ENCODE peak calls at places on chromosomes 12 and 14, in six cellular contexts. One of them, this sample, is unnamed.

GRCh38 chr12:110105961-110106540 is 18.1 kb upstream of the IFT81 start:
- DNase-seq in cardiac fibroblast: peak
- DNase-seq in skeletal muscle cell: no peak
- DNase-seq in nephron progenitor cell: peak
- DNase-seq in NCI-H2171 treated with DMSO at 0.1 percent for 48 hours: no peak
- DNase-seq in endothelial cell of umbilical vein: no peak
- DNase-seq in this sample: no peak

GRCh38 chr12:109758406-109759075 is 44.9 kb downstream of the FAM222A start:
- DNase-seq in cardiac fibroblast: no peak
- DNase-seq in skeletal muscle cell: no peak
- DNase-seq in nephron progenitor cell: peak
- DNase-seq in NCI-H2171 treated with DMSO at 0.1 percent for 48 hours: peak
- DNase-seq in endothelial cell of umbilical vein: no peak
- DNase-seq in this sample: no peak

GRCh38 chr12:130780325-130780724 is 58.7 kb downstream of the STX2 start:
- DNase-seq in cardiac fibroblast: no peak
- DNase-seq in skeletal muscle cell: no peak
- DNase-seq in nephron progenitor cell: no peak
- DNase-seq in NCI-H2171 treated with DMSO at 0.1 percent for 48 hours: no peak
- DNase-seq in endothelial cell of umbilical vein: no peak
- DNase-seq in this sample: no peak

GRCh38 chr12:106415134-106415533 is 57.6 kb downstream of the POLR3B start:
- DNase-seq in cardiac fibroblast: peak
- DNase-seq in skeletal muscle cell: peak
- DNase-seq in nephron progenitor cell: no peak
- DNase-seq in NCI-H2171 treated with DMSO at 0.1 percent for 48 hours: no peak
- DNase-seq in endothelial cell of umbilical vein: no peak
- DNase-seq in this sample: peak

GRCh38 chr12:79531547-79531946 is 159.2 kb downstream of the PAWR start:
- DNase-seq in cardiac fibroblast: peak
- DNase-seq in skeletal muscle cell: no peak
- DNase-seq in nephron progenitor cell: no peak
- DNase-seq in NCI-H2171 treated with DMSO at 0.1 percent for 48 hours: no peak
- DNase-seq in endothelial cell of umbilical vein: no peak
- DNase-seq in this sample: no peak

GRCh38 chr12:65756956-65757511 is 67.2 kb upstream of the HMGA2 start:
- DNase-seq in cardiac fibroblast: no peak
- DNase-seq in skeletal muscle cell: no peak
- DNase-seq in nephron progenitor cell: no peak
- DNase-seq in NCI-H2171 treated with DMSO at 0.1 percent for 48 hours: no peak
- DNase-seq in endothelial cell of umbilical vein: no peak
- DNase-seq in this sample: no peak

GRCh38 chr12:89494411-89495231 is 30.0 kb downstream of the GALNT4 start:
- DNase-seq in cardiac fibroblast: no peak
- DNase-seq in skeletal muscle cell: no peak
- DNase-seq in nephron progenitor cell: no peak
- DNase-seq in NCI-H2171 treated with DMSO at 0.1 percent for 48 hours: no peak
- DNase-seq in endothelial cell of umbilical vein: no peak
- DNase-seq in this sample: no peak

GRCh38 chr14:95871531-95871930 is 5.1 kb upstream of the TUNAR start:
- DNase-seq in cardiac fibroblast: no peak
- DNase-seq in skeletal muscle cell: no peak
- DNase-seq in nephron progenitor cell: no peak
- DNase-seq in NCI-H2171 treated with DMSO at 0.1 percent for 48 hours: no peak
- DNase-seq in endothelial cell of umbilical vein: no peak
- DNase-seq in this sample: no peak

GRCh38 chr12:63978519-63978918 is 134.0 kb downstream of the SRGAP1 start:
- DNase-seq in cardiac fibroblast: peak
- DNase-seq in skeletal muscle cell: peak
- DNase-seq in nephron progenitor cell: no peak
- DNase-seq in NCI-H2171 treated with DMSO at 0.1 percent for 48 hours: no peak
- DNase-seq in endothelial cell of umbilical vein: peak
- DNase-seq in this sample: no peak

GRCh38 chr12:75457191-75457590 is 23.4 kb upstream of the GLIPR1 start:
- DNase-seq in cardiac fibroblast: no peak
- DNase-seq in skeletal muscle cell: no peak
- DNase-seq in nephron progenitor cell: no peak
- DNase-seq in NCI-H2171 treated with DMSO at 0.1 percent for 48 hours: no peak
- DNase-seq in endothelial cell of umbilical vein: no peak
- DNase-seq in this sample: no peak

GRCh38 chr12:104747956-104748355 is 210.1 kb downstream of the SLC41A2 start:
- DNase-seq in cardiac fibroblast: no peak
- DNase-seq in skeletal muscle cell: no peak
- DNase-seq in nephron progenitor cell: no peak
- DNase-seq in NCI-H2171 treated with DMSO at 0.1 percent for 48 hours: peak
- DNase-seq in endothelial cell of umbilical vein: no peak
- DNase-seq in this sample: no peak

GRCh38 chr12:50232771-50233209 is 50.5 kb downstream of the LIMA1 start:
- DNase-seq in cardiac fibroblast: no peak
- DNase-seq in skeletal muscle cell: no peak
- DNase-seq in nephron progenitor cell: no peak
- DNase-seq in NCI-H2171 treated with DMSO at 0.1 percent for 48 hours: no peak
- DNase-seq in endothelial cell of umbilical vein: peak
- DNase-seq in this sample: no peak

GRCh38 chr14:65297744-65298143 is 114.8 kb upstream of the FUT8 start:
- DNase-seq in cardiac fibroblast: no peak
- DNase-seq in skeletal muscle cell: no peak
- DNase-seq in nephron progenitor cell: no peak
- DNase-seq in NCI-H2171 treated with DMSO at 0.1 percent for 48 hours: no peak
- DNase-seq in endothelial cell of umbilical vein: no peak
- DNase-seq in this sample: no peak

GRCh38 chr14:68891851-68892660 is 87.0 kb downstream of the ACTN1 start:
- DNase-seq in cardiac fibroblast: peak
- DNase-seq in skeletal muscle cell: peak
- DNase-seq in nephron progenitor cell: no peak
- DNase-seq in NCI-H2171 treated with DMSO at 0.1 percent for 48 hours: no peak
- DNase-seq in endothelial cell of umbilical vein: no peak
- DNase-seq in this sample: no peak

GRCh38 chr12:52496054-52496453 is 3.0 kb upstream of the KRT6A start:
- DNase-seq in cardiac fibroblast: peak
- DNase-seq in skeletal muscle cell: no peak
- DNase-seq in nephron progenitor cell: no peak
- DNase-seq in NCI-H2171 treated with DMSO at 0.1 percent for 48 hours: peak
- DNase-seq in endothelial cell of umbilical vein: no peak
- DNase-seq in this sample: no peak

GRCh38 chr12:50195832-50196231 is 28.7 kb upstream of the CERS5 start:
- DNase-seq in cardiac fibroblast: no peak
- DNase-seq in skeletal muscle cell: no peak
- DNase-seq in nephron progenitor cell: no peak
- DNase-seq in NCI-H2171 treated with DMSO at 0.1 percent for 48 hours: peak
- DNase-seq in endothelial cell of umbilical vein: no peak
- DNase-seq in this sample: no peak

GRCh38 chr12:127192391-127192790 is 1074.6 kb upstream of the TMEM132C start:
- DNase-seq in cardiac fibroblast: no peak
- DNase-seq in skeletal muscle cell: no peak
- DNase-seq in nephron progenitor cell: no peak
- DNase-seq in NCI-H2171 treated with DMSO at 0.1 percent for 48 hours: no peak
- DNase-seq in endothelial cell of umbilical vein: no peak
- DNase-seq in this sample: no peak

GRCh38 chr14:102805454-102805891 is 28.2 kb downstream of the TRAF3 start:
- DNase-seq in cardiac fibroblast: peak
- DNase-seq in skeletal muscle cell: no peak
- DNase-seq in nephron progenitor cell: no peak
- DNase-seq in NCI-H2171 treated with DMSO at 0.1 percent for 48 hours: no peak
- DNase-seq in endothelial cell of umbilical vein: no peak
- DNase-seq in this sample: no peak

GRCh38 chr14:65412189-65412846 is at the start of gene FUT8:
- DNase-seq in cardiac fibroblast: peak
- DNase-seq in skeletal muscle cell: peak
- DNase-seq in nephron progenitor cell: peak
- DNase-seq in NCI-H2171 treated with DMSO at 0.1 percent for 48 hours: peak
- DNase-seq in endothelial cell of umbilical vein: peak
- DNase-seq in this sample: peak

GRCh38 chr12:51941669-51942455 is 9.6 kb upstream of the ACVR1B start:
- DNase-seq in cardiac fibroblast: no peak
- DNase-seq in skeletal muscle cell: no peak
- DNase-seq in nephron progenitor cell: no peak
- DNase-seq in NCI-H2171 treated with DMSO at 0.1 percent for 48 hours: peak
- DNase-seq in endothelial cell of umbilical vein: no peak
- DNase-seq in this sample: no peak

GRCh38 chr12:119308743-119309456 is 25.6 kb upstream of the CCDC60 start:
- DNase-seq in cardiac fibroblast: no peak
- DNase-seq in skeletal muscle cell: no peak
- DNase-seq in nephron progenitor cell: peak
- DNase-seq in NCI-H2171 treated with DMSO at 0.1 percent for 48 hours: peak
- DNase-seq in endothelial cell of umbilical vein: no peak
- DNase-seq in this sample: peak

GRCh38 chr12:115205755-115206308 is 521.9 kb upstream of the TBX3 start:
- DNase-seq in cardiac fibroblast: no peak
- DNase-seq in skeletal muscle cell: no peak
- DNase-seq in nephron progenitor cell: no peak
- DNase-seq in NCI-H2171 treated with DMSO at 0.1 percent for 48 hours: no peak
- DNase-seq in endothelial cell of umbilical vein: no peak
- DNase-seq in this sample: no peak

GRCh38 chr14:32307881-32308582 is 21.1 kb upstream of the AKAP6 start:
- DNase-seq in cardiac fibroblast: no peak
- DNase-seq in skeletal muscle cell: no peak
- DNase-seq in nephron progenitor cell: no peak
- DNase-seq in NCI-H2171 treated with DMSO at 0.1 percent for 48 hours: peak
- DNase-seq in endothelial cell of umbilical vein: peak
- DNase-seq in this sample: no peak

GRCh38 chr12:5027436-5027835 is 16.2 kb upstream of the KCNA5 start:
- DNase-seq in cardiac fibroblast: no peak
- DNase-seq in skeletal muscle cell: no peak
- DNase-seq in nephron progenitor cell: no peak
- DNase-seq in NCI-H2171 treated with DMSO at 0.1 percent for 48 hours: no peak
- DNase-seq in endothelial cell of umbilical vein: no peak
- DNase-seq in this sample: no peak

GRCh38 chr14:98623806-98624430 is 648.1 kb downstream of the BCL11B start:
- DNase-seq in cardiac fibroblast: no peak
- DNase-seq in skeletal muscle cell: no peak
- DNase-seq in nephron progenitor cell: no peak
- DNase-seq in NCI-H2171 treated with DMSO at 0.1 percent for 48 hours: no peak
- DNase-seq in endothelial cell of umbilical vein: no peak
- DNase-seq in this sample: no peak

GRCh38 chr14:66649515-66649914 is 141.6 kb downstream of the GPHN start:
- DNase-seq in cardiac fibroblast: no peak
- DNase-seq in skeletal muscle cell: no peak
- DNase-seq in nephron progenitor cell: no peak
- DNase-seq in NCI-H2171 treated with DMSO at 0.1 percent for 48 hours: peak
- DNase-seq in endothelial cell of umbilical vein: no peak
- DNase-seq in this sample: no peak